ENCODE peak calls at places on chromosomes 2 and 18, in four cellular contexts. U, F, X and J are unnamed samples.

GRCh38 chr2:144471316-144472045 is 48.4 kb downstream of the ZEB2 start:
- DNase-seq in U (no peak), F (no peak), X (peak), J (no peak)

GRCh38 chr2:111100765-111101162 is 19.9 kb upstream of the BCL2L11 start:
- DNase-seq in U (peak), F (no peak), X (peak), J (no peak)

GRCh38 chr2:25309402-25309801 is 32.3 kb downstream of the DNMT3A start:
- DNase-seq in U (peak), F (peak), X (no peak), J (peak)

GRCh38 chr18:76687271-76688006 is 134.9 kb upstream of the ZNF236 start:
- DNase-seq in U (no peak), F (no peak), X (no peak), J (no peak)

GRCh38 chr2:113324684-113325160 is 46.0 kb upstream of the PAX8 start:
- DNase-seq in U (peak), F (peak), X (no peak), J (no peak)

GRCh38 chr2:72988726-72989273 is 71.5 kb downstream of the EMX1 start:
- DNase-seq in U (no peak), F (no peak), X (no peak), J (no peak)

GRCh38 chr2:199206536-199206935 is 251.2 kb downstream of the SATB2 start:
- DNase-seq in U (no peak), F (no peak), X (no peak), J (no peak)

GRCh38 chr2:160252278-160252887 is 52.3 kb upstream of the ITGB6 start:
- DNase-seq in U (peak), F (no peak), X (no peak), J (peak)

GRCh38 chr18:36364911-36365624 is 67.6 kb downstream of the FHOD3 start:
- DNase-seq in U (no peak), F (no peak), X (no peak), J (no peak)

GRCh38 chr2:231526341-231527090 is 3.7 kb downstream of the NMUR1 start:
- DNase-seq in U (no peak), F (no peak), X (no peak), J (no peak)

DNA sequence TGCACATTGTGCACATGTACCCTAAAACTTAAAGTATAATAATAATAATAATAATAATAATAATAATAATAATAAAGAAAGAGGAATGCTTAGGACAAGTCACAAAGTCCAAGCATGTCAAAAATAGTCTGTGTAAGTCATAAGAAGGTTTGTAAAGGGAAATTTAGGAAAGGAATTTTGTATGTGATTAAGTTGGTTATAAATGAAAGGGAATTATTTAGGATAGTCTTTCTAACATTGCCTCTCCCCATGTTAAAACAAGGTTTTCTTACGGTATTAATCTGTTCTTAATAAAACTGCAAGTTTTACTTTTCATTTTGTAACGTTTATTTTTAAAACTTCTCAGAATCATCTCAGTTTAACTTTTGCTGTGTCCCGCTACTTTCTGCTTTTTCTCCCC is 62.7 kb downstream of the SESTD1 start:
- DNase-seq in U (no peak), F (no peak), X (no peak), J (no peak)
- TF ChIP-seq ATF3 in U (no peak), F (no peak), X (no peak), J (no peak)

GRCh38 chr2:108820439-108820838 is 33.9 kb downstream of the CCDC138 start:
- DNase-seq in U (no peak), F (no peak), X (no peak), J (no peak)
- TF ChIP-seq CBFB in U (no peak), F (no peak), X (no peak), J (no peak)

GRCh38 chr18:9115984-9116383 is 13.5 kb downstream of the NDUFV2 start:
- DNase-seq in U (no peak), F (no peak), X (no peak), J (no peak)

GRCh38 chr18:9108911-9109310 is 6.4 kb downstream of the NDUFV2 start:
- DNase-seq in U (no peak), F (no peak), X (no peak), J (no peak)

GRCh38 chr18:9109523-9109922 is 7.0 kb downstream of the NDUFV2 start:
- DNase-seq in U (no peak), F (no peak), X (no peak), J (no peak)

GRCh38 chr18:9117980-9118841 is 15.7 kb downstream of the NDUFV2 start:
- DNase-seq in U (no peak), F (no peak), X (no peak), J (no peak)

DNA sequence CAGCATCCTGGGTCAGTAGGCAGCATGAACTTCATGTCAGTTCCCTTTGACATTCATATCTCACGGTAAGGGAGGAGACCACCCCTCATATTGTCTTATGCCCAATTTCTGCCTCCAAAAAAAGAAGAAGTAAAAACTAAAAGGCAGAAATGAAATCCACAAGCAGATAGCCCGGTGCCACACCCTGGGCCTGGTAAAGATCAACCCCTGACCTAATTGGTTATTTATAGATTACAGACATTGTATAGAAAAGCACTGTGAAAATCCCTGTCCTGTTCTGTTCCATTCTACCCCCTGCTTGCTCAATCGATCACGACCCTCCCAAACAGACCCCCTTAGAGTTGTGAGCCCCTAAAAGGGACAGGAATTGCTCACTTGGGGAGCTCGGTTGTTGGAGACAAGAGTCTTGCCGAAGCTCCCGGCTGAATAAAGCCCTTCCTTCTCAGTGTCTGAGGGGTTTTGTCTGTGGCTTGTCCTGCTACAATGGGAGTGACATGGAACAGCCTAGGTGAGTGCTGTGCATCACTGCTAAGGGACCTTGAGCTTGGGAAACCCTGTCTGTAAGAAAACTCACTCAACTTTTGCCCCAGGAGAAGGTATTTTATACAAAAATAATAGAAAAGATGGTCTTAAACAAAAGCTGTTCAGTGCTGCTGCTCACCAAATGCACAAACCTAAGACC is 11.1 kb downstream of the NDUFV2 start:
- DNase-seq in U (no peak), F (no peak), X (no peak), J (no peak)
- TF ChIP-seq ATF3 in U (no peak), F (no peak), X (no peak), J (no peak)

GRCh38 chr2:37507069-37507410 is 162.6 kb downstream of the QPCT start:
- DNase-seq in U (no peak), F (no peak), X (no peak), J (no peak)

GRCh38 chr2:37501121-37501520 is 156.7 kb downstream of the QPCT start:
- DNase-seq in U (no peak), F (no peak), X (no peak), J (no peak)

GRCh38 chr2:37507703-37508102 is 163.3 kb downstream of the QPCT start:
- DNase-seq in U (no peak), F (no peak), X (no peak), J (no peak)

GRCh38 chr2:37506407-37507068 is 162.1 kb downstream of the QPCT start:
- DNase-seq in U (no peak), F (no peak), X (no peak), J (no peak)
- TF ChIP-seq CBFB in U (no peak), F (no peak), X (no peak), J (no peak)

GRCh38 chr2:173459363-173459762 is 104.7 kb downstream of the CDCA7 start:
- DNase-seq in U (no peak), F (no peak), X (no peak), J (no peak)

GRCh38 chr2:173457366-173457765 is 102.7 kb downstream of the CDCA7 start:
- DNase-seq in U (no peak), F (no peak), X (no peak), J (no peak)

GRCh38 chr2:173467751-173468150 is 113.1 kb downstream of the CDCA7 start:
- DNase-seq in U (no peak), F (no peak), X (no peak), J (no peak)

GRCh38 chr2:173468394-173468793 is 113.7 kb downstream of the CDCA7 start:
- DNase-seq in U (no peak), F (no peak), X (no peak), J (no peak)

GRCh38 chr2:173462908-173463840 is 108.5 kb downstream of the CDCA7 start:
- DNase-seq in U (no peak), F (no peak), X (no peak), J (peak)
- TF ChIP-seq ATF3 in U (no peak), F (no peak), X (no peak), J (no peak)

DNA sequence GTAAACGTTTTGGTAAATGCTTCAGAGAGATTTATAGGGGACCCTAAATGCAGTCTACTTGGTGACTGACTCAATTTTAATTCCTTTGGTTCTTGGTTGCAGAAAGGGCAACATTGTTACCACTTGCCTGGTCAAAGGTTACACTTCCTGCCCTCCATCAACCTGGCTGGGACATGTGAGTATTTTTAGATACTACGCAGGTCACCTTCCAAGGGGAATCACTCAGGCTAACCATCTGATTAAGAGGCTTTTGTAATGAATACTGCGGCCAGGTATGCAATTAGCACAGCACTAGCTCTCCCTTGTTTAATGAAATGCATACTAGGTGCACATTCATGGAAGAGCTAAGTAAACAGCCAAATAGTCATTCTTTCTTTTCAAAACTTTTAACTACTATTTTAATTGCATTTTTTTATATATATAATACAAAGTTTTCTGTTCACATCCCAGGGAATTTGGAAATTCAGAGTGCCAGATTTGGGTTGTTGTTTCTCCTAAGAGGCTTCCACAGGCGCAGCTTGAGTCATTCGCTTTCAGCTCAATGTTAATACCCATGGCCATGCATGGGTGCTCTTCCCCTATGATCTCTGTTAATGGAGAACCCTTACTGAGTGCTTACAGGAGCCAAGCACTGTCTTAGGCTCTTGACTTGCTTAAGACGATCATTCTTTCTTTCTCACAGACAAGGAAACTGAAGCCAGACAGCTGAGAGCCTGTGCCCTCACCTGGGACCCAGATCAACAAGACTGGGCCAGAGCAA is 152.2 kb downstream of the MTX2 start:
- DNase-seq in U (no peak), F (no peak), X (no peak), J (no peak)
- TF ChIP-seq CBFB in U (no peak), F (no peak), X (no peak), J (no peak)

GRCh38 chr2:158993030-158993429 is 24.6 kb downstream of the TANC1 start:
- DNase-seq in U (no peak), F (no peak), X (no peak), J (no peak)

GRCh38 chr2:158995677-158996049 is 27.2 kb downstream of the TANC1 start:
- DNase-seq in U (no peak), F (no peak), X (no peak), J (no peak)

GRCh38 chr2:158994920-158995676 is 26.7 kb downstream of the TANC1 start:
- DNase-seq in U (no peak), F (no peak), X (no peak), J (peak)

GRCh38 chr2:158996378-158996993 is 28.0 kb downstream of the TANC1 start:
- DNase-seq in U (no peak), F (no peak), X (no peak), J (no peak)

GRCh38 chr2:158993721-158994587 is 25.5 kb downstream of the TANC1 start:
- DNase-seq in U (no peak), F (no peak), X (no peak), J (no peak)
- TF ChIP-seq ATF3 in U (no peak), F (no peak), X (no peak), J (no peak)

GRCh38 chr18:44771572-44771956 is 90.9 kb downstream of the SETBP1 start:
- DNase-seq in U (no peak), F (no peak), X (no peak), J (no peak)

GRCh38 chr18:44773640-44774155 is 93.0 kb downstream of the SETBP1 start:
- DNase-seq in U (no peak), F (no peak), X (no peak), J (no peak)

GRCh38 chr18:44770641-44771040 is 90.0 kb downstream of the SETBP1 start:
- DNase-seq in U (no peak), F (no peak), X (no peak), J (no peak)

GRCh38 chr18:44774191-44774590 is 93.5 kb downstream of the SETBP1 start:
- DNase-seq in U (no peak), F (no peak), X (no peak), J (no peak)

DNA sequence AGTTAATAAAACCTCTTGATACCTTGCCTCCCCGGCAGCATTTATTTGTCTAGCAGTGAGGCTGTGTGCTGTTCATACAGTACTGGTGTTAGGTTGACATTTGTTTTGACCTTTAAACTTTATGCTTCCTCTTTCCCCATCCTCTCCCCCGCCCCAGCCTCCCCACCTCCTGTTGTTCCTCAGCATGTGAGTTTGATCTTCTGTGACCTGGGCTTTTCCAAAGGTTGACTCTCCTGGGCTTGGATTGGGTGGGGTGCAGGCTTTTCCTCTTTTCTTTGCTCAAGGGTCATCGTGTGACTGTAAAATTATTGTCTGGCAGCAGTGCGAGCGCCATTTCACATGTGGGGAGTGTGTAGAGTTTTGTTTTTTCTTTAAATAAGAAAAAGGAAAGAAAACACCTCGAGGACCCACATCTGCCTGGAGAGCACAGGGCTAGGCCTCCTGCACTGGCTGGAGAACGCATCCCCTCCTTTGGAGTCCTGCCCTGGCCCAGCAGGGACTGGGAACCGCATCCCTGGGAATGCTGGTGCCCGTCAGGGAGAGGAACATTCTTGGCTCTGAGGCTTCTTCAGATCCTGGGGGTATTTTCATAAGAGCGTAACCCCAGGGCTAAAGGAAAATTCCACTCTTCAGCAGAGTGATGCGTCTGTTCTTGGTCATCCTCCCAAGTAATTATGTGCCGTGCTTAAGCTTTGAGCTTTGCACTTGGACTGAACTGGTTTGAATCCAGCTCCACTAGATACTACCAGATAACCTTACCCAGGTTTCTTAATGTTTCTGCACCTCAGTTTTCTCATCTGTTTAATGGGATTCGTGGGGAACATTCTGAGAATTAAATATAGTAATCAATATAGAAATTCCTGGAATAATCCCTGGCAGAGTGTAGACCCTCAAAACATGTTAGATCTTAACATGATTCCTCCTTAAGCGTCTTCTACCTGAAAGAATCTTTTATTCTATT is 91.5 kb downstream of the SETBP1 start:
- DNase-seq in U (no peak), F (no peak), X (no peak), J (peak)
- TF ChIP-seq CBFB in U (no peak), F (no peak), X (no peak), J (no peak)

GRCh38 chr2:101485856-101486255 is 10.9 kb upstream of the RFX8 start:
- DNase-seq in U (no peak), F (no peak), X (no peak), J (no peak)
- TF ChIP-seq ATF3 in U (no peak), F (no peak), X (no peak), J (no peak)

GRCh38 chr2:28152585-28153284 is 239.9 kb upstream of the FOSL2 start:
- DNase-seq in U (no peak), F (no peak), X (no peak), J (no peak)

GRCh38 chr2:28150994-28151393 is 241.7 kb upstream of the FOSL2 start:
- DNase-seq in U (no peak), F (no peak), X (no peak), J (no peak)

GRCh38 chr2:28150211-28150879 is 242.3 kb upstream of the FOSL2 start:
- DNase-seq in U (no peak), F (no peak), X (no peak), J (no peak)

GRCh38 chr2:28148000-28148399 is 244.7 kb upstream of the FOSL2 start:
- DNase-seq in U (no peak), F (no peak), X (no peak), J (no peak)

GRCh38 chr2:28148566-28148965 is 244.1 kb upstream of the FOSL2 start:
- DNase-seq in U (no peak), F (no peak), X (no peak), J (no peak)
- TF ChIP-seq CBFB in U (no peak), F (no peak), X (no peak), J (no peak)